ENCODE peak calls at places on chromosomes 2 and 18, in five cellular contexts. One of them, this sample, is unnamed.

GRCh38 chr2:8462280-8462679 is 219.6 kb upstream of the ID2 start:
- DNase-seq in IMR-90: no peak
- DNase-seq in tibial nerve: no peak
- DNase-seq in GM12878: no peak
- DNase-seq in esophagus squamous epithelium: no peak
- DNase-seq in this sample: no peak

GRCh38 chr18:45322343-45322742 is 292.9 kb upstream of the SLC14A2 start:
- DNase-seq in IMR-90: no peak
- DNase-seq in tibial nerve: no peak
- DNase-seq in GM12878: no peak
- DNase-seq in esophagus squamous epithelium: no peak
- DNase-seq in this sample: no peak

GRCh38 chr2:145332210-145332609 is 812.3 kb upstream of the ZEB2 start:
- DNase-seq in IMR-90: no peak
- DNase-seq in tibial nerve: no peak
- DNase-seq in GM12878: no peak
- DNase-seq in esophagus squamous epithelium: no peak
- DNase-seq in this sample: no peak

GRCh38 chr2:235533616-235534385 is 40.0 kb downstream of the AGAP1 start:
- DNase-seq in IMR-90: no peak
- DNase-seq in tibial nerve: no peak
- DNase-seq in GM12878: no peak
- DNase-seq in esophagus squamous epithelium: no peak
- DNase-seq in this sample: no peak

GRCh38 chr2:26269571-26270170 is 24.9 kb downstream of the HADHB start:
- DNase-seq in IMR-90: peak
- DNase-seq in tibial nerve: no peak
- DNase-seq in GM12878: no peak
- DNase-seq in esophagus squamous epithelium: no peak
- DNase-seq in this sample: no peak

GRCh38 chr2:64327510-64328414 is 126.2 kb upstream of the LGALSL start:
- DNase-seq in IMR-90: no peak
- DNase-seq in tibial nerve: peak
- DNase-seq in GM12878: peak
- DNase-seq in esophagus squamous epithelium: no peak
- DNase-seq in this sample: peak

GRCh38 chr18:8662574-8663255 is 42.6 kb upstream of the MTCL1 start:
- DNase-seq in IMR-90: no peak
- DNase-seq in tibial nerve: no peak
- DNase-seq in GM12878: no peak
- DNase-seq in esophagus squamous epithelium: no peak
- DNase-seq in this sample: no peak

GRCh38 chr18:54712315-54712714 is 116.0 kb upstream of the RAB27B start:
- DNase-seq in IMR-90: peak
- DNase-seq in tibial nerve: no peak
- DNase-seq in GM12878: no peak
- DNase-seq in esophagus squamous epithelium: no peak
- DNase-seq in this sample: no peak

GRCh38 chr2:21015281-21015645 is 28.6 kb downstream of the APOB start:
- DNase-seq in IMR-90: no peak
- DNase-seq in tibial nerve: no peak
- DNase-seq in GM12878: no peak
- DNase-seq in esophagus squamous epithelium: no peak
- DNase-seq in this sample: no peak
- TF ChIP-seq POLR2A in IMR-90: no peak
- TF ChIP-seq POLR2A in tibial nerve: no peak
- TF ChIP-seq POLR2A in GM12878: no peak
- TF ChIP-seq POLR2A in esophagus squamous epithelium: no peak
- TF ChIP-seq POLR2A in this sample: no peak

DNA sequence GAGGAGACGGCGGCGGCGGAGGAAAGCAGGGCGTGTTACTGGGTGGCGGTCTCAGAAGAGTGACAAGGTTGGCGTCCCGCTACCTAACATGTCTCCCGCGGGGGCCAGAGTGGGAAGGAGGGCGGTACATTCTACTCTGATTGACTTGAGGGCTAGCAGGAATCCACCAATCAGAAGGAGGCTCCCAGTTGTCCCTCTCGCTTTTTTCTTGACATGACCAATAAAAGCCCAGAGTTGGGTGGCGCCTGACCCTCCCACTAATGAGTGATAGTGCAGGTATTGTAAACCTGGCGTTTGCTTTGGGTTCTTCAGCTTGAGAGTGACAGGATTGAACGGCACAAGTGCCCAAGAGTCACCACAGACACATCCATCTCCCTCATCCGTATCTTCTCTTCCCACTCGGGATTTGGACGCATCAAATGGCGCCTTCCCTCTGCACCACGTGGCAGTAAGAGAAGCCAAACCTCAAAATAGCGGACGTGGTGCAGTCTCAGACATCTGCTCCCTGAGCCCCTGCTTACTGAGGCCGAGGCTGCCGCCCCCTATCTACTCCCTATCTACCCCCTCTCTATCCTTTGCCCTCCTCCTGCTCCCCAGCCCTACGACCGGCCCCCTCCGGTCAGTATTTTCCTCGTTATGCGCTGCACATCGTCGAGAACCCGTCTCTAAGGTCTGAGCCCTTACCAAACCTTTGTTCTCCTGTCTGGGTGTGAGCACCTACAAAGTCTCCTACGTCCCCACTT is 746 bp upstream of the FAM161A start:
- DNase-seq in IMR-90: peak
- DNase-seq in tibial nerve: peak
- DNase-seq in GM12878: peak
- DNase-seq in esophagus squamous epithelium: peak
- DNase-seq in this sample: peak
- TF ChIP-seq CTCF in IMR-90: no peak
- TF ChIP-seq CTCF in tibial nerve: no peak
- TF ChIP-seq CTCF in GM12878: no peak
- TF ChIP-seq CTCF in esophagus squamous epithelium: no peak
- TF ChIP-seq CTCF in this sample: no peak

DNA sequence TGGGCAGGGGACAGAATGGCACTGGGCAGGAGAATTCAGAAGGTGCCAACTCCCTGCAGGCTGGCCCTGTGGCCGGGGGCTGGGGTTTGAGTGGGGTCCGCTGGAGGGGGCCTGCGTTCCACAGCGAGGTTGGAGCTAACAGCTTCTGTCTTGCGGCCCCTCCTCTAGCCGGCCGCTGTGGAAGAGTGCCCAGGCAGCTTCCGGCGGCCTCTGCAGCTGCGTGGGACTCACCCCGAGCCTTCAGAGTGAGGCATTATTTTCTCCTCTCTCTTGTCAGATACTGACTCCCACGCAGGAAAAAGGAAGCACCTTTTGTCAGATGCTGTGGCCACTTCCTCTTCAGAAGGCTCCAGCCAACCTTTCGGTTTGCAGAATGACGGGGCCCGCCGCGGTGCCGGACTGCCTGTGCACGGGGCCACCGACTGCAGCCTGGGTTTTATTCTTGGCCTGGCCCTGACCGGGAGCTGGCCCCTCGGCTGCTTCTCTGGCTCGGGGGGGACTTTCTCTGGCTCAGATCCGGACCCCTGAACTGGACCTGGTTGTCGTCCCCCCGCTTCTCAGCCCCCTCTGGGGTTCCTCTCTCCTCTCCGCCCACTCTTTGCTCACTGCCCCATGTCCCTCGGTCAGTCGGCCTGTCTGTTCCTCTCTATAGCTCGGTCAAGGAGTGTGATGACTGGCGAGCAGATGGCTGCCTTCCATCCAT is 40.1 kb downstream of the ARHGAP25 start:
- DNase-seq in IMR-90: peak
- DNase-seq in tibial nerve: peak
- DNase-seq in GM12878: peak
- DNase-seq in esophagus squamous epithelium: peak
- DNase-seq in this sample: peak
- TF ChIP-seq POLR2A in IMR-90: no peak
- TF ChIP-seq POLR2A in tibial nerve: peak
- TF ChIP-seq POLR2A in GM12878: no peak
- TF ChIP-seq POLR2A in esophagus squamous epithelium: peak
- TF ChIP-seq POLR2A in this sample: no peak

DNA sequence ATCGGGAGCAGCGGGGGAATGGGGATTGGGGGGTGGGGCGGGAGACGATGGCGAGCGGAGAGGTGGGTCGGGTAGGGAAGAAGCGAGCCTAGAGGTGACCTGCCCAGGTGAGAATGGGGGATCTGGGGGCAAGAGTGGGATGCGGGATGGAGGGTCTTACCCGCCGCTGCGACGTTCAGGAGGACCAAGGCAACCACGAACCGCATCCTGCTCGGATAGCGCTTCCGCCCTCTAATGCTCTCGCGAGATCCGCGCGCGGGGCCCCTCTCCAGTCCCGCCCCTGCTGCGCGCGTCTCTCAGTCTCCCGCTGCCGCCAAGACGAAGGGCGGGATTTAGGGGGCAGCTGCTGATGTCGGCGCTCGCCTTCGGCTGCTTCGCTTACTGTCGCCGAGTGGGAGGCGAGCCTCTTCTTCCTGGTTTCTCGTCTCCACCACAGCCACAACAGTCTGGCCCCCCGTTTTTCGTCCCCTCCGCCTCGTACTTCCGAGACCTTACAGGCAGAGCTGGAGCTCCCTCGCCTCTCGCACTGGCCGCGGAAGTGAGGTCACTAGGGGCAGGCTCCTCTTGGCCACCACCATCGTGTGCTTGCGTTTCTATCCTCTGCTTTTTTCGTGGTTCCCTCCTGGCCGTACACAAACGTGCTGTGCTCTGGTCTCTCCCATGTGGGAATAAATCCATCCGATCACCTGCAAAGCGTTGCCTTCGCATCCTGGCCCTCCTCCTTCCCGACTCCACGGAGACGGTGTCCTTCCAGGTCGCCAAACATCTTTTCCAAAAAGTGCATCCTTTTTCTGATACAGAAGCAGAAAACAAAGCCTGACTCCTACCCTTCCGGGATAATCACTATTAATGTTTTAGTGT is at the start of gene TGOLN2:
- DNase-seq in IMR-90: peak
- DNase-seq in tibial nerve: peak
- DNase-seq in GM12878: peak
- DNase-seq in esophagus squamous epithelium: peak
- DNase-seq in this sample: peak
- TF ChIP-seq CTCF in IMR-90: no peak
- TF ChIP-seq CTCF in tibial nerve: no peak
- TF ChIP-seq CTCF in GM12878: no peak
- TF ChIP-seq CTCF in esophagus squamous epithelium: peak
- TF ChIP-seq CTCF in this sample: no peak

GRCh38 chr2:239266779-239267410 is 133.9 kb downstream of the HDAC4 start:
- DNase-seq in IMR-90: no peak
- DNase-seq in tibial nerve: no peak
- DNase-seq in GM12878: no peak
- DNase-seq in esophagus squamous epithelium: no peak
- DNase-seq in this sample: no peak
- TF ChIP-seq POLR2A in IMR-90: no peak
- TF ChIP-seq POLR2A in tibial nerve: no peak
- TF ChIP-seq POLR2A in GM12878: no peak
- TF ChIP-seq POLR2A in esophagus squamous epithelium: no peak
- TF ChIP-seq POLR2A in this sample: no peak

This sample was measured in lower leg skin.